ENCODE peak calls at places on chromosomes 7 and 10, in four cellular contexts. W, A, M and U are unnamed samples.

GRCh38 chr10:49592726-49593563 is 17.2 kb upstream of the SLC18A3 start:
- DNase-seq in M (peak; percentile 83), A (peak; percentile 53), W (peak; percentile 79), U (peak; percentile 5)

GRCh38 chr7:92747041-92747835 is 89.1 kb downstream of the CDK6 start:
- DNase-seq in W (no peak), M (no peak), A (no peak), U (no peak)

GRCh38 chr10:35058134-35058533 is 32.0 kb downstream of the CUL2 start:
- DNase-seq in A (peak; percentile 3), W (no peak), M (no peak), U (peak; percentile 20)

GRCh38 chr7:11946794-11947193 is 114.8 kb upstream of the THSD7A start:
- DNase-seq in W (no peak), M (no peak), A (no peak), U (no peak)

GRCh38 chr7:43278088-43278644 is 165.7 kb downstream of the HECW1 start:
- DNase-seq in W (no peak), A (no peak), M (no peak), U (no peak)

GRCh38 chr10:69752491-69752890 is 49.2 kb upstream of the COL13A1 start:
- DNase-seq in A (no peak), W (no peak), M (no peak), U (no peak)

GRCh38 chr7:1949681-1950055 is 279.6 kb downstream of the ELFN1 start:
- DNase-seq in M (no peak), A (no peak), W (no peak), U (no peak)

GRCh38 chr10:84822926-84823325 is 494.5 kb downstream of the CCSER2 start:
- DNase-seq in A (no peak), M (no peak), W (no peak), U (no peak)

GRCh38 chr10:34172936-34173533 is 642.1 kb downstream of the PARD3 start:
- DNase-seq in W (no peak), M (no peak), A (peak; percentile 54), U (no peak)

GRCh38 chr10:74150151-74151056 is at the start of gene AP3M1:
- DNase-seq in A (no peak), M (peak; percentile 87), W (peak; percentile 94), U (peak; percentile 97)

GRCh38 chr7:2876031-2876862 is 32.1 kb upstream of the GNA12 start:
- DNase-seq in W (no peak), M (no peak), A (no peak), U (no peak)

GRCh38 chr7:137408096-137408495 is 64.6 kb upstream of the PTN start:
- DNase-seq in M (no peak), W (no peak), A (no peak), U (no peak)

GRCh38 chr10:131116216-131117005 is 195.1 kb downstream of the TCERG1L start:
- DNase-seq in M (no peak), W (no peak), A (no peak), U (no peak)
- TF ChIP-seq CBFB in M (no peak), W (no peak), A (no peak), U (no peak)

GRCh38 chr10:110006358-110007170 is 1.2 kb upstream of the ADD3 start:
- DNase-seq in A (peak; percentile 21), W (peak; percentile 45), M (no peak), U (no peak)
- TF ChIP-seq CBFB in A (no peak), W (no peak), M (no peak), U (no peak)

GRCh38 chr10:93816123-93816747 is 58.5 kb downstream of the LGI1 start:
- DNase-seq in M (peak; percentile 62), A (peak; percentile 9), W (peak; percentile 41), U (no peak)
- TF ChIP-seq CBFB in M (no peak), A (no peak), W (no peak), U (no peak)

GRCh38 chr10:128043259-128044045 is 82.8 kb downstream of the MKI67 start:
- DNase-seq in M (peak; percentile 40), W (no peak), A (no peak), U (no peak)
- TF ChIP-seq CBFB in M (no peak), W (no peak), A (no peak), U (no peak)

DNA sequence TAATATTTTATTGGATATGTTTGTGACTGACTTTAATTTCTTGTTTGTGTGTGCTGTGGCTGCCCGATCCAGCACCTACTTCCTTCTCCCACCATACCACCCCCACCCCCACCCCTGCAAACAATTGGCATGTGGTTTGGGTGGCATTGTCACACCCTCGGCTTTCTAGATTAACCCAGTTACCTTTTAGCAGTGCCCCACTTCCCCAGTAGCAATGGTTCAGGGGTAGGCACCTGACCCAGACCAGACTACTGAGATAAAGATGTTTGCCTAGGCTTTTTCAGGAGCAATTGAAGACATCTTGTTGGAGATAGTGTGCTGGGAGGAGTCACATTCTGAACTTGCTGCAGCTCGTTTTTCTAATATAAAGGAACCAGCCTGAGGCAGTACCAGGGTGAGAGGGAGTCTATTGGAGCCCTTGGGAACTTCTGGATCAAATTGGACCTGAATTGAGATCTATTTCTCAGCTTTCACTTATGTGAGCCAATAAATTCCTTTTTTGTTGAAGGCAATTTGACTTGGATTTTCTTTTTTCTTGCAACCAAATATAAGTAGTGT is 37.7 kb downstream of the RAB18 start:
- DNase-seq in W (no peak), M (no peak), A (no peak), U (no peak)
- TF ChIP-seq CBFB in W (no peak), M (no peak), A (no peak), U (no peak)